ENCODE peak calls at places on chromosomes 3 and 15, in six cellular contexts. U is activated naive CD4-positive, alpha-beta T cell treated with anti-CD3 and anti-CD28 coated beads, Interleukin-2, amount 50 U/mL, for 72 hours; Z is aorta; Y is A549; V is activated CD4-positive, alpha-beta T cell treated with anti-CD3 and anti-CD28 coated beads for 36 hours; C is activated T-cell treated with anti-CD3 and anti-CD28 coated beads, Interleukin-2, amount 50 U/mL, for 72 hours. S is an unnamed sample.

GRCh38 chr3:41690766-41691563 is 270.9 kb downstream of the ULK4 start:
- ATAC-seq in Y (no peak), Z (no peak), U (no peak), V (no peak), C (no peak), S (no peak)

GRCh38 chr3:10047876-10048275 is 21.6 kb downstream of the FANCD2 start:
- ATAC-seq in U (no peak), Y (no peak), Z (no peak), C (no peak), V (no peak), S (no peak)

GRCh38 chr15:94259863-94260262 is 28.5 kb downstream of the MCTP2 start:
- ATAC-seq in Y (no peak), U (no peak), Z (no peak), V (no peak), C (no peak), S (no peak)

GRCh38 chr3:30637310-30638227 is 31.2 kb downstream of the TGFBR2 start:
- ATAC-seq in Y (no peak), Z (no peak), U (no peak), V (no peak), C (peak), S (no peak)

GRCh38 chr3:123084738-123085237 is 18.0 kb downstream of the PDIA5 start:
- ATAC-seq in U (no peak), Z (no peak), V (no peak), Y (no peak), C (no peak), S (no peak)

GRCh38 chr3:51621091-51621892 is 49.8 kb upstream of the TEX264 start:
- ATAC-seq in Y (no peak), V (no peak), C (no peak), Z (peak), U (no peak), S (no peak)

GRCh38 chr3:157363393-157363792 is 73.3 kb upstream of the PTX3 start:
- ATAC-seq in C (no peak), V (no peak), Z (no peak), Y (no peak), U (no peak), S (no peak)

GRCh38 chr3:104547040-104547439 is 819.7 kb upstream of the ALCAM start:
- ATAC-seq in V (no peak), Z (no peak), C (no peak), Y (no peak), U (no peak), S (no peak)

GRCh38 chr3:177134166-177134565 is 63.1 kb downstream of the TBL1XR1 start:
- ATAC-seq in V (no peak), C (no peak), Y (no peak), Z (peak), U (no peak), S (no peak)

GRCh38 chr3:37723585-37723984 is 138.1 kb upstream of the CTDSPL start:
- ATAC-seq in C (no peak), Z (no peak), Y (no peak), U (no peak), V (no peak), S (no peak)

GRCh38 chr15:51947124-51947523 is 24.5 kb downstream of the LEO1 start:
- ATAC-seq in U (peak), V (peak), Z (no peak), Y (peak), C (peak), S (peak)

GRCh38 chr15:56654216-56654615 is 79.1 kb downstream of the ZNF280D start:
- ATAC-seq in U (no peak), Y (no peak), C (no peak), V (no peak), Z (no peak), S (no peak)

GRCh38 chr3:197298858-197299854 is 744 bp upstream of the DLG1 start:
- ATAC-seq in U (no peak), C (peak), Y (peak), Z (peak), V (no peak), S (no peak)

GRCh38 chr3:187263270-187263669 is 28.3 kb downstream of the MASP1 start:
- ATAC-seq in Y (no peak), U (no peak), V (no peak), C (no peak), Z (no peak), S (no peak)

GRCh38 chr15:94236638-94237037 is 5.3 kb downstream of the MCTP2 start:
- ATAC-seq in Z (no peak), V (no peak), U (no peak), Y (no peak), C (peak), S (peak)

GRCh38 chr3:40725026-40725425 is 200.3 kb downstream of the ZNF621 start:
- ATAC-seq in V (no peak), U (no peak), C (no peak), Y (no peak), Z (no peak), S (no peak)

GRCh38 chr3:138401834-138402233 is 32.6 kb upstream of the ESYT3 start:
- ATAC-seq in Z (no peak), U (no peak), C (no peak), Y (no peak), V (no peak), S (no peak)

GRCh38 chr3:192727032-192727847 is at the start of gene FGF12:
- ATAC-seq in Y (peak), U (peak), V (no peak), C (no peak), Z (peak), S (no peak)

GRCh38 chr15:73426458-73426994 is 16.4 kb upstream of the REC114 start:
- ATAC-seq in Z (no peak), V (no peak), Y (no peak), C (no peak), U (no peak), S (peak)

GRCh38 chr3:48157215-48157840 is 30.9 kb downstream of the CDC25A start:
- ATAC-seq in Y (peak), U (no peak), V (no peak), C (no peak), Z (no peak), S (no peak)

GRCh38 chr3:13793451-13793850 is 86.4 kb downstream of the WNT7A start:
- ATAC-seq in U (no peak), V (no peak), Z (no peak), C (no peak), Y (no peak), S (no peak)

GRCh38 chr3:190718097-190718496 is 144.4 kb downstream of the GMNC start:
- ATAC-seq in U (no peak), Y (no peak), V (no peak), Z (no peak), C (no peak), S (no peak)

S was measured in activated T-helper 17 cell treated with anti-CD3 and anti-CD28 coated beads, Interleukin-2, amount 50 U/mL, for 72 hours.